ENCODE peak calls at places on chromosome 1, in nine cellular contexts. Q is osteocyte, L is AG10803, J is IMR-90, U is left ventricle myocardium inferior, H is tibial nerve, Y is mucosa of descending colon, B is BE2C, F is right atrium auricular region. N is an unnamed sample.

GRCh38 chr1:36349241-36349671 is 25.8 kb upstream of the EVA1B start:
- DNase-seq in Q (no peak), L (peak), J (peak), U (no peak), H (no peak), Y (no peak), B (no peak), F (no peak), N (peak)

GRCh38 chr1:209063816-209064664 is 519.5 kb upstream of the CAMK1G start:
- DNase-seq in Q (no peak), L (no peak), J (no peak), U (no peak), H (no peak), Y (no peak), B (peak), F (no peak), N (no peak)

GRCh38 chr1:156740307-156740678 is 595 bp downstream of the MRPL24 start:
- DNase-seq in Q (no peak), L (peak), J (no peak), U (no peak), H (no peak), Y (no peak), B (no peak), F (no peak), N (no peak)

GRCh38 chr1:206776239-206776638 is 3.9 kb upstream of the IL10 start:
- DNase-seq in Q (no peak), L (peak), J (no peak), U (no peak), H (no peak), Y (no peak), B (no peak), F (no peak), N (no peak)

GRCh38 chr1:212310383-212310782 is 25.2 kb downstream of the PPP2R5A start:
- DNase-seq in Q (no peak), L (no peak), J (no peak), U (no peak), H (no peak), Y (no peak), B (no peak), F (no peak), N (no peak)

GRCh38 chr1:204460346-204460745 is 34.3 kb downstream of the PIK3C2B start:
- DNase-seq in Q (no peak), L (no peak), J (no peak), U (no peak), H (no peak), Y (no peak), B (no peak), F (no peak), N (no peak)

GRCh38 chr1:152096931-152097330 is 8.1 kb upstream of the TCHHL1 start:
- DNase-seq in Q (no peak), L (no peak), J (no peak), U (no peak), H (no peak), Y (no peak), B (no peak), F (no peak), N (no peak)

GRCh38 chr1:213429642-213430041 is 378.6 kb downstream of the RPS6KC1 start:
- DNase-seq in Q (no peak), L (no peak), J (no peak), U (no peak), H (no peak), Y (no peak), B (no peak), F (no peak), N (no peak)

GRCh38 chr1:110210604-110211502 is 739 bp downstream of the KCNC4 start:
- DNase-seq in Q (no peak), L (peak), J (no peak), U (peak), H (no peak), Y (peak), B (peak), F (peak), N (peak)

GRCh38 chr1:175866776-175867175 is 123.4 kb upstream of the TNR start:
- DNase-seq in Q (no peak), L (no peak), J (no peak), U (no peak), H (no peak), Y (no peak), B (no peak), F (no peak), N (no peak)

GRCh38 chr1:45332346-45332720 is 5.6 kb downstream of the HPDL start:
- DNase-seq in Q (no peak), L (no peak), J (no peak), U (no peak), H (no peak), Y (no peak), B (no peak), F (no peak), N (no peak)

GRCh38 chr1:45331436-45332345 is 5.0 kb downstream of the HPDL start:
- DNase-seq in Q (no peak), L (no peak), J (no peak), U (no peak), H (no peak), Y (no peak), B (no peak), F (no peak), N (no peak)

GRCh38 chr1:45335732-45336365 is 4.1 kb upstream of the TOE1 start:
- DNase-seq in Q (no peak), L (no peak), J (no peak), U (no peak), H (no peak), Y (no peak), B (no peak), F (no peak), N (no peak)

GRCh38 chr1:45337630-45338320 is 2.2 kb upstream of the TOE1 start:
- DNase-seq in Q (no peak), L (peak), J (no peak), U (no peak), H (no peak), Y (no peak), B (no peak), F (no peak), N (no peak)

DNA sequence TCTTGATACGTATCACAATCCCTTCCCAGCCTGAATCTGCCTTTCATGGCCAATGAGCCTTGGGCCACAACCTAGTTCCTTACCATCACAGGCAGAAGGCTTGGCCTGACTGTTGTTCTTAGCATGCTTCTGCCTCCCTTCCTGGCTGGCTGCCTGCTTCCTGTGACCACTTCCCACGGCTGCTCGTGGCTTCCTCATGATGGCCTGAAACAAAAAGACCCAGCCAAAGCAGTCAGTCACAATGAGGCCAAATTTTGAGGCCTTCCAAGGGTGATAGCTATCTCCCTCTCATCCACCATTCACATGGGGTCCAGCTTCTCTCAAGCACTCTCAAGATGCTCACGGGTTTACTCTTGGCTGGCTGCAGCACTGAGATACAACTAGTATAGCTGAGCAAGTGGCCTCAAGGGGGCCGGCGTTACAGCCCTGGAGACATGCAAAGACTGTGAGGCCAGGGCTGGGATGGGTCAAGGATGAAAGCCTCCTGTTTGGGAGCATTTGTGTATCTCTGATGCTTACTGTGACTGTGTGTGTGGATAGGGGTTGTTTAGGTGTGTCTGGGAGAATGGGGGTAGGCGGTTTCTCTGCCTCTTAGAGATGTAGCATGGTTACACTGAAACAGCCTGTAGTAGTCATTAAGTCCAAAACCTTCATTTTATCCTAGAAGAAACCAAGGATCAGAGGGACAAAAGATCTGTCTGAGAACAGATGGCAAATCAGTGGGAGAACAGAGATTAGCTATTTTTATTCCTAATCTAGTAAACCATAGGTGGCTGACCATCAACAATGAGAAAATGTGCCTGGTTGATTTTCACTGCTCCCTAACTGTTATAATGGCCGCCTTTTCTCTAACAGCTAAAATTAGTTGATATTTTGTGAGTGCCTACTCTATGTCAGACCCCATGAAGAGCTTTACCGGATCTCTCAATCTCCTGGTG is 5.4 kb upstream of the TOE1 start:
- DNase-seq in Q (no peak), L (no peak), J (peak), U (peak), H (no peak), Y (no peak), B (no peak), F (no peak), N (peak)
- TF ChIP-seq CTCF in Q (no peak), L (no peak), J (no peak), U (no peak), H (no peak), Y (no peak), B (no peak), F (no peak), N (no peak)

GRCh38 chr1:168236836-168237611 is 11.2 kb downstream of the SFT2D2 start:
- DNase-seq in Q (no peak), L (no peak), J (no peak), U (no peak), H (no peak), Y (no peak), B (no peak), F (no peak), N (no peak)
- TF ChIP-seq CTCF in Q (no peak), L (no peak), J (no peak), U (no peak), H (no peak), Y (no peak), B (no peak), F (no peak), N (no peak)

GRCh38 chr1:18919949-18920348 is 17.6 kb upstream of the ALDH4A1 start:
- DNase-seq in Q (no peak), L (no peak), J (no peak), U (no peak), H (no peak), Y (no peak), B (no peak), F (no peak), N (no peak)

GRCh38 chr1:18920931-18921330 is 18.6 kb upstream of the ALDH4A1 start:
- DNase-seq in Q (no peak), L (no peak), J (no peak), U (no peak), H (no peak), Y (no peak), B (no peak), F (no peak), N (no peak)

GRCh38 chr1:18922848-18923475 is 20.6 kb upstream of the ALDH4A1 start:
- DNase-seq in Q (no peak), L (no peak), J (no peak), U (no peak), H (no peak), Y (no peak), B (no peak), F (no peak), N (no peak)

GRCh38 chr1:18922319-18922726 is 20.0 kb upstream of the ALDH4A1 start:
- DNase-seq in Q (no peak), L (peak), J (peak), U (peak), H (peak), Y (peak), B (no peak), F (peak), N (no peak)

DNA sequence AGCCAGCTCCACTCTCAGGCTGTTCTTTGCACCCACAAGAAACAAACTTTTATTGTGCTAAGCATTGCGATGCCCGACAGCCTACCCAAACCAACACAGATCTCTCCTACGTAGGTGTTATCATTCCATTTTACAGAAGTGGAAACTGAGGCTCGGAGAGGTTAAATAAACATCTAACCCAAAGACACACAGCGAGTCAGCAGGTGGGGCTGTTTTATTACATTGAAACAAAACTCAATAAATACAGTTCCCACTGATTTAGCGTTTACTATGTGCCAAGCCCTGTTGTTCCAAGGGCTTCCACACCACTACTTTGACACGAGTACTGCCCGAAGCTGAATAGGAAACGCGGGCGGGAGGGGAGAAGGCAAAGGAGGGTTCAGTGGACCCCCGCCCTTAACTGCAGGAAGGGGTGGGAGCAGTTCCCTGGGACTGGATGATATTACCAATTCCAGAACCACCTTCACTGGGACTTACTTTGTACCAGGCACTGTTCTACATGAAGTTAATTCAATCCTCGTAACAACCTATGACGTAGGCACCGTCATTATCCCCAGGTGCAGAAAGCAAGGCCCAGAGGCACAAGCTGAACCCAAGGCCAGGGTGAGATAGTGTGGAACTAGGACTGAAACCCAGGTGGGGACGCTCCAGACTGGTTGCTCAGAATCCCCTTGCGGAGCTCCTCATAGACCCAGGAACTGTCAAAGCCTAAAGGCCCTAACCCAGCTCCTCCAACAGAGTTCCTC is 19.3 kb upstream of the ALDH4A1 start:
- DNase-seq in Q (no peak), L (no peak), J (no peak), U (no peak), H (no peak), Y (no peak), B (no peak), F (no peak), N (no peak)
- TF ChIP-seq CTCF in Q (peak), L (peak), J (peak), U (peak), H (no peak), Y (no peak), B (no peak), F (no peak), N (no peak)

GRCh38 chr1:216670118-216670870 is 52.9 kb downstream of the ESRRG start:
- DNase-seq in Q (no peak), L (peak), J (peak), U (no peak), H (no peak), Y (no peak), B (no peak), F (no peak), N (no peak)
- TF ChIP-seq CTCF in Q (no peak), L (no peak), J (no peak), U (no peak), H (no peak), Y (no peak), B (no peak), F (no peak), N (no peak)